ENCODE peak calls at places on chromosome 16, in seven cellular contexts. H is cerebellar nuclear complex, T is AG20443, Y is T-helper 1 cell, V is right cardiac atrium, X is erythroblast, Q is germinal center. L is an unnamed sample.

GRCh38 chr16:69399361-69399760 is 13.6 kb upstream of the TERF2 start:
- DNase-seq in H (no peak), V (no peak), Y (no peak), Q (no peak), X (no peak), T (no peak), L (no peak)

GRCh38 chr16:27795992-27796614 is 246.2 kb downstream of the KATNIP start:
- DNase-seq in Y (no peak), H (no peak), V (no peak), X (peak; percentile 46), T (peak; percentile 50), Q (no peak), L (peak; percentile 52)

GRCh38 chr16:81526935-81527334 is 82.3 kb downstream of the CMIP start:
- DNase-seq in V (peak; percentile 86), H (no peak), Q (no peak), X (peak; percentile 78), T (peak; percentile 83), Y (no peak), L (peak; percentile 80)

GRCh38 chr16:732936-733335 is 6.0 kb downstream of the HAGHL start:
- DNase-seq in T (no peak), H (no peak), Y (no peak), Q (no peak), X (no peak), V (no peak), L (no peak)

GRCh38 chr16:705748-706188 is at the start of gene FBXL16:
- DNase-seq in X (no peak), H (no peak), Y (no peak), V (no peak), Q (no peak), T (peak; percentile 41), L (no peak)

GRCh38 chr16:49277386-49277742 is 4.3 kb downstream of the CBLN1 start:
- DNase-seq in H (no peak), Q (no peak), T (no peak), Y (no peak), V (no peak), X (no peak), L (no peak)

GRCh38 chr16:26787924-26788323 is 278.8 kb upstream of the C16orf82 start:
- DNase-seq in Y (no peak), Q (no peak), H (no peak), T (no peak), V (no peak), X (no peak), L (no peak)

GRCh38 chr16:56363181-56363716 is 62.1 kb downstream of the AMFR start:
- DNase-seq in Y (no peak), V (no peak), T (no peak), Q (no peak), X (no peak), H (no peak), L (no peak)

GRCh38 chr16:2512920-2513404 is 790 bp upstream of the ATP6V0C start:
- DNase-seq in T (no peak), Q (peak; percentile 59), X (peak; percentile 38), V (peak; percentile 67), Y (no peak), H (no peak), L (peak; percentile 79)

GRCh38 chr16:57838161-57838560 is 35.9 kb upstream of the KIFC3 start:
- DNase-seq in H (no peak), V (no peak), T (no peak), Y (no peak), X (no peak), Q (no peak), L (no peak)

GRCh38 chr16:51773051-51773450 is 622.0 kb upstream of the SALL1 start:
- DNase-seq in H (no peak), Q (no peak), T (no peak), X (no peak), Y (no peak), V (no peak), L (no peak)

GRCh38 chr16:68910051-68910450 is 66.7 kb downstream of the TANGO6 start:
- DNase-seq in Y (no peak), H (no peak), V (no peak), X (no peak), Q (no peak), T (no peak), L (no peak)

GRCh38 chr16:15701975-15702970 is 52.2 kb downstream of the NDE1 start:
- DNase-seq in Q (no peak), T (no peak), H (no peak), X (no peak), Y (no peak), V (no peak), L (no peak)

GRCh38 chr16:64276646-64277045 is 845.2 kb downstream of the CDH11 start:
- DNase-seq in X (no peak), Y (no peak), Q (no peak), V (no peak), T (no peak), H (no peak), L (no peak)

GRCh38 chr16:52497067-52497816 is 49.7 kb downstream of the TOX3 start:
- DNase-seq in Y (no peak), Q (no peak), H (no peak), X (no peak), T (no peak), V (no peak), L (no peak)

GRCh38 chr16:86037999-86038922 is 139.3 kb downstream of the IRF8 start:
- DNase-seq in V (no peak), X (no peak), Q (no peak), Y (no peak), H (no peak), T (no peak), L (peak; percentile 78)

GRCh38 chr16:7843196-7843595 is 510.6 kb downstream of the RBFOX1 start:
- DNase-seq in X (no peak), H (no peak), Y (no peak), V (no peak), Q (no peak), T (no peak), L (no peak)

GRCh38 chr16:14289692-14290340 is 218.7 kb downstream of the MRTFB start:
- DNase-seq in Y (no peak), T (peak; percentile 20), X (peak; percentile 75), V (no peak), Q (no peak), H (no peak), L (no peak)

GRCh38 chr16:30526137-30526822 is at the start of gene ZNF768:
- DNase-seq in X (no peak), V (peak; percentile 85), Y (peak; percentile 22), T (peak; percentile 85), H (no peak), Q (peak; percentile 57), L (peak; percentile 85)

GRCh38 chr16:1979271-1980025 is 1.8 kb downstream of the NOXO1 start:
- DNase-seq in Y (no peak), Q (no peak), V (no peak), H (no peak), X (no peak), T (no peak), L (peak; percentile 86)

GRCh38 chr16:17972460-17972943 is 364.0 kb downstream of the NPIPA8 start:
- DNase-seq in Q (no peak), Y (no peak), T (peak; percentile 34), X (no peak), H (no peak), V (no peak), L (peak; percentile 76)

GRCh38 chr16:65224471-65224870 is 102.6 kb upstream of the CDH11 start:
- DNase-seq in T (no peak), H (no peak), Y (no peak), X (no peak), Q (no peak), V (no peak), L (no peak)

GRCh38 chr16:57023541-57024249 is 34.3 kb downstream of the NLRC5 start:
- DNase-seq in T (no peak), X (no peak), Y (peak; percentile 63), Q (no peak), V (no peak), H (no peak), L (no peak)

GRCh38 chr16:89200850-89201466 is 621 bp upstream of the SLC22A31 start:
- DNase-seq in T (no peak), Y (no peak), Q (no peak), V (peak; percentile 63), H (no peak), X (no peak), L (peak; percentile 82)

GRCh38 chr16:73420244-73421040 is 372.5 kb upstream of the ZFHX3 start:
- DNase-seq in Y (no peak), V (no peak), X (no peak), T (no peak), H (no peak), Q (no peak), L (no peak)

GRCh38 chr16:11052080-11052808 is 107.9 kb downstream of the CLEC16A start:
- DNase-seq in Q (peak; percentile 15), V (no peak), X (no peak), H (no peak), Y (no peak), T (no peak), L (no peak)

GRCh38 chr16:17258848-17259713 is 211.7 kb downstream of the XYLT1 start:
- DNase-seq in V (no peak), Q (peak; percentile 60), H (no peak), Y (no peak), X (no peak), T (no peak), L (no peak)

GRCh38 chr16:17460890-17461289 is 9.9 kb downstream of the XYLT1 start:
- DNase-seq in T (no peak), X (no peak), Q (no peak), H (no peak), V (no peak), Y (no peak), L (no peak)

GRCh38 chr16:20944861-20945390 is 44.4 kb downstream of the LYRM1 start:
- DNase-seq in V (no peak), Q (no peak), X (peak; percentile 68), Y (no peak), H (no peak), T (no peak), L (no peak)

GRCh38 chr16:24589997-24590396 is 50.6 kb downstream of the RBBP6 start:
- DNase-seq in Y (no peak), X (no peak), V (no peak), Q (no peak), H (no peak), T (no peak), L (no peak)

GRCh38 chr16:25126820-25127232 is 15.3 kb downstream of the LCMT1 start:
- DNase-seq in X (peak; percentile 31), V (no peak), Q (peak; percentile 23), Y (no peak), T (peak; percentile 78), H (no peak), L (no peak)

GRCh38 chr16:66881560-66881959 is 1.2 kb downstream of the PDP2 start:
- DNase-seq in V (peak; percentile 9), Y (no peak), T (no peak), H (no peak), X (no peak), Q (no peak), L (peak; percentile 39)

GRCh38 chr16:66481081-66481942 is 54.2 kb downstream of the BEAN1 start:
- DNase-seq in X (no peak), T (no peak), H (no peak), V (no peak), Y (no peak), Q (no peak), L (peak; percentile 39)

GRCh38 chr16:709651-710499 is 4.3 kb upstream of the FBXL16 start:
- DNase-seq in H (peak; percentile 80), Q (no peak), V (no peak), Y (no peak), X (peak; percentile 62), T (peak; percentile 85), L (no peak)

GRCh38 chr16:89265647-89266046 is 48.1 kb downstream of the ZNF778 start:
- DNase-seq in X (no peak), V (no peak), Q (no peak), Y (no peak), T (no peak), H (no peak), L (peak; percentile 74)

GRCh38 chr16:83685615-83686165 is 122.1 kb upstream of the HSBP1 start:
- DNase-seq in T (no peak), H (no peak), Q (no peak), Y (no peak), V (no peak), X (no peak), L (no peak)

GRCh38 chr16:72094266-72094610 is 591 bp downstream of the DHX38 start:
- DNase-seq in T (no peak), Y (no peak), X (peak; percentile 81), H (no peak), Q (no peak), V (no peak), L (no peak)